ENCODE peak calls at places on chromosome 9, in five cellular contexts. K is osteoblast, T is KG1, G is iPS-NIHi11, R is EL. B is an unnamed sample.

GRCh38 chr9:137606005-137606601 is 617 bp downstream of the ARRDC1 start:
- DNase-seq in T (no peak), G (peak), R (no peak), K (peak), B (no peak)

GRCh38 chr9:114369567-114370240 is 18.1 kb downstream of the AKNA start:
- DNase-seq in T (no peak), G (no peak), K (no peak), R (no peak), B (no peak)

GRCh38 chr9:38489057-38489456 is 64.8 kb upstream of the IGFBPL1 start:
- DNase-seq in K (no peak), T (no peak), G (no peak), R (no peak), B (no peak)

GRCh38 chr9:92313624-92314012 is 11.5 kb downstream of the NOL8 start:
- DNase-seq in K (no peak), T (no peak), R (no peak), G (no peak), B (no peak)

GRCh38 chr9:93124793-93125192 is 9.3 kb downstream of the NINJ1 start:
- DNase-seq in G (peak), R (no peak), T (no peak), K (peak), B (no peak)

GRCh38 chr9:135081264-135081660 is 6.2 kb upstream of the OLFM1 start:
- DNase-seq in R (no peak), K (peak), G (no peak), T (no peak), B (no peak)

GRCh38 chr9:111068816-111069215 is 30.5 kb upstream of the LPAR1 start:
- DNase-seq in K (no peak), G (no peak), T (no peak), R (no peak), B (no peak)

GRCh38 chr9:121299467-121300282 is 31.7 kb downstream of the GSN start:
- DNase-seq in T (no peak), R (peak), K (peak), G (peak), B (no peak)

GRCh38 chr9:133440884-133441283 is 18.7 kb downstream of the ADAMTS13 start:
- DNase-seq in G (no peak), R (no peak), K (no peak), T (no peak), B (no peak)

GRCh38 chr9:74282526-74283253 is 214.4 kb upstream of the RORB start:
- DNase-seq in K (no peak), T (no peak), R (no peak), G (no peak), B (no peak)

GRCh38 chr9:137982132-137982666 is 104.6 kb downstream of the CACNA1B start:
- DNase-seq in G (no peak), K (no peak), R (no peak), T (no peak), B (no peak)

GRCh38 chr9:115254781-115255180 is 136.8 kb upstream of the TNC start:
- DNase-seq in K (no peak), G (no peak), R (no peak), T (no peak), B (no peak)

GRCh38 chr9:125332527-125332926 is 70.9 kb downstream of the GAPVD1 start:
- DNase-seq in G (no peak), T (no peak), K (no peak), R (no peak), B (peak)

GRCh38 chr9:88949425-88949824 is 41.8 kb upstream of the S1PR3 start:
- DNase-seq in K (no peak), T (no peak), R (no peak), G (no peak), B (no peak)

GRCh38 chr9:27151693-27152397 is 42.8 kb downstream of the TEK start:
- DNase-seq in K (no peak), T (no peak), R (peak), G (no peak), B (no peak)

GRCh38 chr9:124860582-124861341 is 995 bp downstream of the RPL35 start:
- DNase-seq in G (no peak), T (no peak), R (no peak), K (peak), B (no peak)

GRCh38 chr9:89577363-89577762 is 27.4 kb upstream of the GADD45G start:
- DNase-seq in T (no peak), K (no peak), G (no peak), R (no peak), B (no peak)

GRCh38 chr9:81028504-81028903 is 660.8 kb downstream of the TLE1 start:
- DNase-seq in G (peak), R (peak), T (no peak), K (peak), B (no peak)

GRCh38 chr9:87683751-87684626 is 41.9 kb upstream of the CTSL start:
- DNase-seq in K (peak), R (no peak), T (no peak), G (no peak), B (no peak)

GRCh38 chr9:128587453-128587852 is 35.1 kb downstream of the SPTAN1 start:
- DNase-seq in G (no peak), K (no peak), R (no peak), T (no peak), B (no peak)

GRCh38 chr9:128771745-128772519 is at the start of gene ZER1:
- DNase-seq in G (peak), R (peak), T (peak), K (peak), B (peak)

GRCh38 chr9:29625292-29625731 is 2052.0 kb upstream of the C9orf72 start:
- DNase-seq in R (peak), K (no peak), G (no peak), T (no peak), B (no peak)

GRCh38 chr9:3150030-3150429 is 306.1 kb upstream of the PUM3 start:
- DNase-seq in G (no peak), R (no peak), K (no peak), T (no peak), B (no peak)

GRCh38 chr9:121340676-121341392 is 29.2 kb downstream of the STOM start:
- DNase-seq in R (no peak), K (no peak), T (no peak), G (no peak), B (no peak)

GRCh38 chr9:101387871-101388506 is 3.2 kb upstream of the BAAT start:
- DNase-seq in T (no peak), R (peak), G (peak), K (peak), B (no peak)

GRCh38 chr9:90970603-90971002 is 169.0 kb downstream of the SYK start:
- DNase-seq in T (no peak), K (no peak), G (no peak), R (peak), B (no peak)

GRCh38 chr9:72474676-72475075 is 46.7 kb upstream of the TMC1 start:
- DNase-seq in G (no peak), T (no peak), R (no peak), K (no peak), B (no peak)